ENCODE peak calls at places on chromosomes 3 and 15, in six cellular contexts. F is tibial nerve, E is heart left ventricle, B is HepG2, T is suprapubic skin, I is ovary. H is an unnamed sample. For H3K9me3, the result is how much of the 10 kb centered on the place peaks cover.

GRCh38 chr3:20054549-20054987 is 14.3 kb downstream of the KAT2B start:
- DNase-seq in T (peak), E (peak), B (peak), F (no peak), I (no peak), H (no peak)

GRCh38 chr3:43394071-43394501 is 107.7 kb downstream of the SNRK start:
- DNase-seq in T (no peak), I (peak), E (peak), F (peak), B (no peak), H (peak)

GRCh38 chr3:47781326-47781684 is 388 bp downstream of the SMARCC1 start:
- DNase-seq in B (no peak), F (peak), E (peak), I (peak), T (peak), H (peak)

GRCh38 chr3:128320551-128321340 is 145.9 kb downstream of the DNAJB8 start:
- DNase-seq in T (peak), F (no peak), I (no peak), E (peak), B (no peak), H (peak)

GRCh38 chr3:137047240-137047639 is 89.5 kb downstream of the IL20RB start:
- DNase-seq in B (no peak), I (no peak), T (no peak), E (no peak), F (no peak), H (no peak)

GRCh38 chr3:145798691-145799550 is 362.1 kb downstream of the PLOD2 start:
- DNase-seq in B (no peak), T (no peak), I (no peak), E (no peak), F (no peak), H (no peak)

GRCh38 chr3:133461291-133461690 is 61.4 kb downstream of the BFSP2 start:
- DNase-seq in I (no peak), F (no peak), T (no peak), E (no peak), B (peak), H (no peak)

GRCh38 chr3:15875016-15875689 is 77.4 kb upstream of the ANKRD28 start:
- DNase-seq in F (no peak), E (no peak), T (no peak), B (no peak), I (no peak), H (no peak)

GRCh38 chr15:91857772-91858171 is 4.3 kb downstream of the SLCO3A1 start:
- DNase-seq in I (no peak), E (no peak), F (no peak), T (no peak), B (no peak), H (no peak)

GRCh38 chr3:171206283-171206682 is 179.8 kb upstream of the SLC2A2 start:
- DNase-seq in B (no peak), F (no peak), T (no peak), E (no peak), I (no peak), H (no peak)

GRCh38 chr15:88911766-88912118 is 1.4 kb downstream of the MFGE8 start:
- DNase-seq in E (no peak), I (no peak), T (no peak), B (no peak), F (no peak), H (no peak)

GRCh38 chr3:43212914-43213611 is 73.3 kb upstream of the SNRK start:
- DNase-seq in F (no peak), B (no peak), I (no peak), T (no peak), E (no peak), H (no peak)

GRCh38 chr15:39427705-39428104 is 153.2 kb upstream of the THBS1 start:
- DNase-seq in T (no peak), E (no peak), I (no peak), B (peak), F (no peak), H (no peak)

GRCh38 chr3:38003371-38003816 is 12.8 kb downstream of the VILL start:
- DNase-seq in E (peak), T (no peak), I (peak), F (peak), B (peak), H (peak)

GRCh38 chr3:157134620-157135191 is 25.2 kb downstream of the CCNL1 start:
- DNase-seq in I (no peak), B (peak), E (no peak), F (peak), T (no peak), H (peak)

GRCh38 chr3:43286886-43287301 is 554 bp downstream of the SNRK start:
- DNase-seq in E (no peak), F (no peak), I (no peak), B (no peak), T (no peak), H (no peak)

GRCh38 chr3:131526801-131527347 is 24.1 kb upstream of the MRPL3 start:
- DNase-seq in T (no peak), E (peak), B (peak), F (no peak), I (peak), H (peak)

GRCh38 chr15:68420186-68420684 is 11.7 kb downstream of the ITGA11 start:
- DNase-seq in B (peak), F (no peak), T (no peak), I (no peak), E (peak), H (no peak)

GRCh38 chr3:32438596-32439344 is 47.1 kb downstream of the CMTM7 start:
- DNase-seq in F (no peak), B (no peak), T (no peak), E (no peak), I (no peak), H (no peak)

GRCh38 chr3:65677486-65677885 is 361.2 kb downstream of the MAGI1 start:
- DNase-seq in E (no peak), T (no peak), I (no peak), F (no peak), B (no peak), H (no peak)

GRCh38 chr3:138361561-138361971 is 13.2 kb downstream of the MRAS start:
- DNase-seq in E (no peak), B (no peak), I (no peak), T (no peak), F (no peak), H (no peak)

GRCh38 chr3:55364426-55364825 is 122.7 kb downstream of the WNT5A start:
- DNase-seq in B (no peak), E (no peak), F (no peak), T (no peak), I (no peak), H (no peak)

GRCh38 chr3:122458992-122459391 is 43.1 kb upstream of the WDR5B start:
- DNase-seq in I (no peak), F (no peak), B (no peak), E (no peak), T (no peak), H (no peak)

GRCh38 chr3:172125963-172126403 is 86.6 kb downstream of the FNDC3B start:
- DNase-seq in F (no peak), I (no peak), B (no peak), E (peak), T (peak), H (no peak)

GRCh38 chr15:45114751-45115085 is 592 bp downstream of the DUOXA2 start:
- DNase-seq in B (no peak), E (no peak), F (no peak), T (no peak), I (no peak), H (no peak)

GRCh38 chr3:32076566-32076965 is 29.9 kb upstream of the GPD1L start:
- DNase-seq in F (no peak), B (no peak), E (no peak), T (no peak), I (no peak), H (no peak)

GRCh38 chr3:115321396-115321795 is 174.3 kb upstream of the ZBTB20 start:
- DNase-seq in B (no peak), T (no peak), F (no peak), I (no peak), E (no peak), H (no peak)

GRCh38 chr15:55861115-55861514 is 118.2 kb upstream of the PRTG start:
- DNase-seq in F (no peak), T (no peak), E (no peak), B (no peak), I (no peak), H (no peak)

GRCh38 chr3:188656196-188656982 is 502.4 kb downstream of the LPP start:
- DNase-seq in I (no peak), T (no peak), B (no peak), E (no peak), F (no peak), H (no peak)

GRCh38 chr15:63322541-63322940 is 45.1 kb downstream of the APH1B start:
- DNase-seq in B (no peak), E (peak), F (no peak), T (no peak), I (peak), H (no peak)

GRCh38 chr15:43932907-43933306 is 106.1 kb downstream of the WDR76 start:
- DNase-seq in B (no peak), I (no peak), E (no peak), F (no peak), T (no peak), H (no peak)

GRCh38 chr15:90154861-90155626 is 46.1 kb upstream of the SEMA4B start:
- DNase-seq in I (no peak), F (no peak), T (no peak), B (peak), E (no peak), H (peak)

GRCh38 chr3:107235193-107235922 is 141.9 kb upstream of the CCDC54 start:
- DNase-seq in I (peak), T (no peak), E (no peak), F (no peak), B (peak), H (no peak)

GRCh38 chr15:71278989-71279756 is 163.9 kb downstream of the THSD4 start:
- DNase-seq in T (no peak), F (peak), E (peak), B (peak), I (no peak), H (peak)

DNA sequence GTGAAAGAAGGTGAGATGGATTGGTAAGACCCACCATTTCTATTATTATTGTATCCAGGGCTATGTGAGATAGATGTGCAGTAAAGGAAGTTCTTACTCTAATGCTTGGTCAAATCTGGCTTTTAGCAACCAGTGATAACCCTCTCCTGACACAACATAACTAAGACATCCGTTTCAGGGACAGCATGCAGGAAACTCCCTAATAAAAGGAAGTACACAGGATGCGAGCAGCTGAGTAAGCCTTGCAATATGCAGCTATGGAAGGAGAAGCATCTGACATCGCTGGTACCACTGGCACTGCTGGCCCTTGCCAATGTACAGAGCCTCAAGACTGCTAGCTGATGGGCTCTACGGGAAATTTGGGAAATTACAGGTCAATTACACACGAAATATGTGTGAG is 662.3 kb downstream of the NR2F2 start:
- DNase-seq in I (no peak), F (no peak), T (no peak), E (no peak), B (no peak), H (no peak)
- TF ChIP-seq POLR2A in I (no peak), F (no peak), T (no peak), E (no peak), B (no peak), H (no peak)

GRCh38 chr3:186220886-186221285 is 112.0 kb upstream of the ETV5 start:
- DNase-seq in E (no peak), B (no peak), F (no peak), I (no peak), T (no peak), H (no peak)
- H3K27ac ChIP-seq in E (peak), B (no peak), F (peak), I (no peak), T (no peak), H (no peak)

GRCh38 chr3:120338517-120338916 is 10.6 kb downstream of the LRRC58 start:
- DNase-seq in B (no peak), I (no peak), F (no peak), E (no peak), T (no peak), H (no peak)
- H3K9me3 ChIP-seq in B (under half), I (under half), F (under half), E (under half), T (under half), H (under half)

DNA sequence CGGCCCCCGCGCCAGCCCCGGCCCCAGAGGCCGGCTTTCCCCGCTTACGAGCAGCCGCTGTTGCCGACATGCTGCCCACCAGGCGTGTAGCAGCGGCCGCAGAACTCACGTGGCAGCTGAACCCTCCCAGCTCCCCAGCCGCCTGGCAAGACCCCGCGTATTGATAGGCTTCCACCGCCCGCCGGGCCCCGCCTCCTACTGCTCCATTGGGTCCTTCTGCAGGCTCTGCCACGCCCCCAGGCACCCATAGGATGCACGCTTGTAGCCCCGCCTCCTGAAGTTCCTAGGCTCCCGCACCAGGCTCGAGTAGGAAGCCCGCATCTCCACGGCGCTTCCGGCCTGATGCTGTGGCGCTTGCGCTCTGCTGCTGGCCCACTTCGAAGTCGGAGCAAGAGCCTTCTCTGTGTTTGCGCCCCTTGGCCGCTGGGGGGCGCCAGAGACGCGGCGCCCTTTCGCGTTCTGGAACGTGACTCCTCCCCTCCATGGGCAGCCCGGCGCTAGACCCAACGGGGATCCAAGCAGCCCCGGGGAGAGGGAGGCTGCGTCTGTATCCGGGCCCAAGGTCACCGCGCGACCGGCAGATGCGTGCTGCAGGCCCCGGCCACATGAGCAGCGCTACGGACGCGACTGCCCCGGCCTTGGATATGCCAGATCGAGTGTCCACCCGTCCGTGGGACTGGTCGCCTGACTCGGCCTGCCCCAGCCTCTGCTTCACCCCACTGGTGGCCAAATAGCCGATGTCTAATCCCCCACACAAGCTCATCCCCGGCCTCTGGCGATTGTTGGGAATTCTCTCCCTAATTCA is at the start of the genes PARP3 and RRP9:
- DNase-seq in E (peak), I (peak), F (peak), B (peak), T (peak), H (peak)
- TF ChIP-seq POLR2A in E (peak), I (peak), F (peak), B (peak), T (peak), H (peak)

DNA sequence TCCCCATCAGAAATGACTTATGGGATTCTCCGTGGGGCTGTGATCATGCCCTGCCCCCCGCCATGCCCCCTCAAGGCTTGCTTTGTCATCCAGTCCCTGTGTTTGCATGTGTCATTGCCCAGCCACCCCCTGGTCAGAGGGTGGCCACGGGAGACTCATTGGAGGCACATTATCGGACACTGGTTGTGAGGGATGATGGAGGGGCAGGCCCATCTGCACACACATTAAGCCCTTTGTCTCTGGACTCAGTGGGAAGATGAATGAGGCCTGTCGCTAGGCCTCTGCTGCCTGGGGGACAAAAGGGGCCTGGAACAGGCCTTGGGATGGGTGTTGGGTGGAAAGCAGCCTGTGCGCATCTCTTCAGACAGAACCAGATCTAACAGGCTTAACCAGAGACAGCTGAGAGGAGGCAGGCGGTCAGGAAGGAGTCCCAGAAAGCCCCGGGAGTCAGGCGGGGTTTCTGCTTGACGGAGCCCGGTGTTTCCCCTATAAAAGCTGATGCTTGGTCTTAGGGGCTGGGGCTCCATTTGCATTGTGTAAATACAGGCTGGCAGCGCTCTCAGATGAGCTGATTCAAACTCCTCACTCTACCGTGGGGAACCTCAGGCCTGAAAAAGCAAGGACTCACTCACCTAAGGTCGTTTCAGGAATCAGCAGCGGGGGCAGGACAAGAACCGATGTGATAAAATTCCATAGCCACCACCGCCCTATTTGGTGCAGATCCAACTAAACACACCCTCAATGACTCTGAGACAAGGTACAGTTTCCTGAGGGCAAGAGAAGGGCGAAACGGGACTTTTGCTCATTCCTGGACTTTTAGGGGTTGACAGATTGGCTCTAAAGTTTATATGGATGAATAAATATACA is 17.0 kb upstream of the SKIC8 start:
- DNase-seq in E (no peak), B (no peak), T (no peak), I (no peak), F (no peak), H (no peak)
- H3K27ac ChIP-seq in E (no peak), B (no peak), T (no peak), I (no peak), F (peak), H (no peak)

GRCh38 chr3:71694358-71694999 is 30.7 kb downstream of the EIF4E3 start:
- DNase-seq in T (no peak), I (no peak), F (no peak), E (no peak), B (no peak), H (no peak)
- H3K9me3 ChIP-seq in T (under half), I (under half), F (under half), E (under half), B (under half), H (under half)

DNA sequence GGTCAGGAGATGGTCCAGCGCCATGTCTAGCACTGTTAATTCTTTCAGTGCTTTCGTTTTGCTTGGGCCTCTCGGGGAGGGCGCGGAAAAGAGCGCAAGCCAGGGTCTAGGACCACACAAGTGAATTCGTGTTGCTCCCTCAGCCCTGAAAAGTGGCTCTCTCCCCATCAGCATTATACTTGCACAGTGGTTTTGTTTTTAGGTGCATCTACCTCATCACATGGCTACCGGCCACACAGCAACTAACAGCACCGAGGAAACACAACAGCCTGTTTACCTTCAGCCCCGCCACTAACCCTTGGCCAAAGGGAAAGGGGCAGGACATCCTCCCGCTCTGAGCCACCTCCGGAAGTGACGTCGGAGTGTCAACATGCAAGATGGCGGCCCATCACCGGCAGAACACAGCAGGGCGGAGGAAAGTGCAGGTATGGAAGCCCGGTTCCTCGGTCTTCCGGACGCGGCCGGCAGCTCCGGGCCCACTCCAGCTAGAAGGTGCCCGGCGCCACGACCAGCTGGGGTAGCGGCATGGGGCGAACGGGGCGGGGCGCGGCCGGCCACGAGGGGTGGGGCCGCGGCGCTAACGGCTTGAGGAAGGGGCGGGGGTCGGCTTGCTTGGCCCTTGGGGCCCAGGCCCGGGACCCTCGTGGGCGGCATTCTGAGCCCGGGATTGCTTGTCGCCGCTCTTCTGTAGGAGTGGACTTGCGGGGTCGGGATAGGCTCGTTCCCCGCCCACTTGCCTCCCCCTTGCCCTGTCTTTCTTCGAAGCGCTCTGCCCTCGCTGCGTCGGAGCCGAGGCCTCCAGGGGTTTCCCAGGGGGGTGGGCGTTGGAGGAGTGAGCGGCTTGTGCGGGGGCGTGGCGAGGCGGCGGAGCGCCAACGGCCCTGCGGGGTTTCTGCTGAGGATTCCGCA is at the start of the genes SCN11A and WDR48:
- DNase-seq in T (peak), B (peak), E (peak), F (peak), I (peak), H (peak)
- TF ChIP-seq POLR2A in T (peak), B (peak), E (peak), F (peak), I (peak), H (peak)